ENCODE peak calls at places on chromosomes 7 and 10, in six cellular contexts. G is lower lobe of right lung, A is transverse colon, F is dorsolateral prefrontal cortex, B is neuronal stem cell, O is uterus. N is an unnamed sample.

GRCh38 chr10:112637901-112638300 is 190.9 kb downstream of the VTI1A start:
- DNase-seq in G (no peak), A (no peak), F (no peak), B (no peak), O (no peak), N (no peak)

GRCh38 chr7:30750574-30751256 is 1.2 kb upstream of the INMT start:
- DNase-seq in G (peak; percentile 66), A (peak; percentile 62), F (peak; percentile 62), B (no peak), O (peak; percentile 54), N (no peak)

GRCh38 chr7:94656658-94656924 is 658 bp upstream of the SGCE start:
- DNase-seq in G (no peak), A (no peak), F (no peak), B (no peak), O (peak; percentile 14), N (no peak)

GRCh38 chr10:18332048-18332447 is 191.8 kb downstream of the CACNB2 start:
- DNase-seq in G (no peak), A (no peak), F (no peak), B (no peak), O (no peak), N (no peak)

GRCh38 chr7:33789871-33790270 is 115.5 kb upstream of the BMPER start:
- DNase-seq in G (no peak), A (no peak), F (no peak), B (no peak), O (no peak), N (no peak)

GRCh38 chr7:99380823-99381663 is 6.5 kb downstream of the ARPC1B start:
- DNase-seq in G (no peak), A (peak; percentile 57), F (no peak), B (no peak), O (no peak), N (no peak)

GRCh38 chr7:38147005-38147404 is 31.0 kb upstream of the STARD3NL start:
- DNase-seq in G (no peak), A (no peak), F (no peak), B (no peak), O (no peak), N (no peak)

GRCh38 chr7:32116436-32116835 is 46.2 kb upstream of the PDE1C start:
- DNase-seq in G (no peak), A (no peak), F (no peak), B (no peak), O (no peak), N (no peak)

GRCh38 chr10:34905200-34905927 is 90.3 kb upstream of the PARD3 start:
- DNase-seq in G (no peak), A (no peak), F (no peak), B (no peak), O (no peak), N (no peak)

GRCh38 chr7:28955723-28956607 is 2.2 kb downstream of the TRIL start:
- DNase-seq in G (peak; percentile 90), A (peak; percentile 88), F (peak; percentile 65), B (peak; percentile 72), O (peak; percentile 79), N (peak; percentile 72)

GRCh38 chr10:99172130-99172738 is 63.4 kb downstream of the HPSE2 start:
- DNase-seq in G (no peak), A (peak; percentile 34), F (no peak), B (peak; percentile 43), O (no peak), N (no peak)

GRCh38 chr10:12081879-12082560 is 13.3 kb downstream of the DHTKD1 start:
- DNase-seq in G (no peak), A (no peak), F (no peak), B (no peak), O (no peak), N (no peak)

GRCh38 chr10:67452892-67453291 is 243.1 kb downstream of the CTNNA3 start:
- DNase-seq in G (no peak), A (no peak), F (no peak), B (no peak), O (no peak), N (no peak)

GRCh38 chr7:150685219-150686029 is at the start of gene GIMAP2:
- DNase-seq in G (no peak), A (no peak), F (no peak), B (no peak), O (no peak), N (no peak)

GRCh38 chr7:2092279-2092678 is 140.5 kb downstream of the MAD1L1 start:
- DNase-seq in G (no peak), A (no peak), F (no peak), B (no peak), O (no peak), N (no peak)

GRCh38 chr7:83547526-83547925 is 101.4 kb downstream of the SEMA3E start:
- DNase-seq in G (no peak), A (no peak), F (no peak), B (no peak), O (no peak), N (no peak)

GRCh38 chr7:111833461-111833860 is 271.2 kb upstream of the IMMP2L start:
- DNase-seq in G (no peak), A (no peak), F (no peak), B (no peak), O (no peak), N (no peak)

GRCh38 chr10:103413540-103413939 is 17.1 kb downstream of the PDCD11 start:
- DNase-seq in G (no peak), A (no peak), F (no peak), B (no peak), O (no peak), N (no peak)

GRCh38 chr10:102629661-102630614 is 14.3 kb upstream of the TRIM8 start:
- DNase-seq in G (peak; percentile 42), A (no peak), F (no peak), B (peak; percentile 73), O (no peak), N (no peak)

GRCh38 chr10:103491729-103492364 is 1.7 kb upstream of the NEURL1 start:
- DNase-seq in G (no peak), A (no peak), F (no peak), B (no peak), O (peak; percentile 72), N (no peak)

GRCh38 chr7:47596502-47597202 is 14.7 kb upstream of the TNS3 start:
- DNase-seq in G (no peak), A (no peak), F (peak; percentile 66), B (no peak), O (peak; percentile 55), N (no peak)

GRCh38 chr10:31707578-31708411 is 220.8 kb downstream of the ARHGAP12 start:
- DNase-seq in G (peak; percentile 76), A (peak; percentile 40), F (no peak), B (peak; percentile 51), O (peak; percentile 78), N (no peak)

GRCh38 chr7:78224923-78225322 is 426.4 kb downstream of the PHTF2 start:
- DNase-seq in G (no peak), A (no peak), F (no peak), B (no peak), O (no peak), N (no peak)

GRCh38 chr7:38374507-38374906 is 101.1 kb upstream of the TARP start:
- DNase-seq in G (no peak), A (no peak), F (no peak), B (no peak), O (no peak), N (no peak)

GRCh38 chr10:95560288-95561199 is 627 bp downstream of the SORBS1 start:
- DNase-seq in G (peak; percentile 73), A (peak; percentile 67), F (peak; percentile 67), B (no peak), O (peak; percentile 47), N (peak; percentile 70)

GRCh38 chr10:47440207-47440606 is 43.7 kb downstream of the ANXA8 start:
- DNase-seq in G (no peak), A (no peak), F (no peak), B (no peak), O (no peak), N (no peak)

DNA sequence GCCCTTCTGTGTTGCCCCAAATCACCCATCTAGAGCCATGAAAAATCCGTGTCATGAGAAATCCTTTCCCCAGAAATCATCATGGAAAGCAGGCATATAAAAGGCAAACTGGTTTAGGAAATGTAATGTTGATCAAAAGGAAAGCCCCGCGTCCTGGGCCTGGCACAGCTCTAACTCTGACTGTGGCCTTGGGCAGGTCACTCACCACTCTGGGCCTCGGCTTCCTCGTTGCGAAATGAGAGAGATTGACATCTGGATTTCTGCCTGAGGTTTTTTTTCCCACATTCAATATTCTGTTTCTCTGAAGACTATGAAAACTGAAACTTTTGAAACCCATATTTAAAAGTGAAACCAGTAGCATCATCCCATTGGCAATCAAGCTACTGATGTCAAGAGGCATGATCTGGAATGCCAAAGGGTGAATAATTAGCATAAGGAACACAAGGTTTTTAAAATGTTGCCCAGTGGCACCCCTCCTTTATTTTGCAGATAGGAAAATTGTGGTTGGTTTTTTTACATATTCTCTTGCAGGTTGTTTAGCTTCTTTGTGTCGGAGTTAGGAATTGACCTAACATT is 369.7 kb upstream of the NPVF start:
- DNase-seq in G (no peak), A (no peak), F (no peak), B (no peak), O (no peak), N (no peak)
- H3K27ac ChIP-seq in G (no peak overlapping the region), A (no peak overlapping the region), F (no peak overlapping the region), B (no peak overlapping the region), O (no peak overlapping the region), N (no peak overlapping the region)

DNA sequence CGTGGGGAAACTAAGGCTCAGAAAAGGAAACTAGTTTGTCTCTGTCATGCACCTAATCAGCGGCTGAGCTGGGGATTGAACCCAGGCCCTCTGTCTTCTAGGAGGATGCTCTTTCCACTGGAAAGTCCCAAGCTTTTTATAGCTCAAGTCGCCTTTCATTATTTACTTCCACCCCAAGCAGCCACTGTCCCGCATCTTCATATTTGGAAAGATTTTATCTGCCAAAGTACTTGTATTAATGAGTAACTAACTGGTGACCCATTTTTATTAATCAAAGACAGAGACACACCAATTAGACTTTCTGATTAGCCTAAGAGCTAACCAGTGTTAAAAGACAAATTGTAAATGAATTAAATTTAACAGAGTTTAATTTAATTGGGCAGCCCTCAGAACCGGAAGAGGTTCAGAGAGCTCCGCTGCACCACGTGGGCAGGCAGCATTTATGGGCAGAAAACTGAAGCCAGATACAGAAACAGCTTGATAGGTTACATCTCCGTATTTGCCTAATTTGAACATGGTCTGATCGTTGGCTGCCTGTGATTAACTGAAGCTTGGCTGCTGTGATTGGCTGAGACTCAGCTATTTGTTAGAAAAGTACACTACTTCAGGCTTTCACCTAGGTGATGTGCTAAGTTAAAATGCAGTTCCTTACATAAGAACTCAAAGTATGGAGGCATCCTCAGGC is 78.5 kb upstream of the PDCD4 start:
- DNase-seq in G (no peak), A (no peak), F (no peak), B (no peak), O (no peak), N (no peak)
- H3K27ac ChIP-seq in G (no peak overlapping the region), A (peak overlapping the region; percentile 22), F (no peak overlapping the region), B (no peak overlapping the region), O (no peak overlapping the region), N (no peak overlapping the region)

DNA sequence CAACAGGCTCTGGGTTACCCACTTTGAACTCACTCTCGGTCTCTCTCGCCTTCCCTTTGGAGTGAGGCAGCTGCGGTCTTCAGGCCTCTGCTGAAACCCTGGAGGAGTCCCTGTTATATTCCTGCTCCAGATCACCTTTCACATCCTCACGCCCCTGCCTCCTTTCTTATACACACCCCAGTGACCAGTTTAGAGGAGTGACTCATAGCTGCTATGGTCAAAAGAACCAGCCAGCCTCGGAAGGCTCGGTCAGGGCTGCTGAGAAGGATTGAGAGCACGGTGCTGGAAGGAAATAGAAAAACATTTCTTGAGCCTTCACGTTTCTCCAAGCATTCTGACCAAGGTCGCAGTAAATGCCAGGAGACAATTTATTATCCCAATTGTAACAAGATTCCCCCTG is 28.3 kb upstream of the SVOPL start:
- DNase-seq in G (no peak), A (no peak), F (no peak), B (no peak), O (no peak), N (no peak)
- H3K27ac ChIP-seq in G (no peak overlapping the region), A (no peak overlapping the region), F (no peak overlapping the region), B (no peak overlapping the region), O (no peak overlapping the region), N (no peak overlapping the region)

GRCh38 chr7:17599733-17600685 is 301.6 kb downstream of the AHR start:
- DNase-seq in G (no peak), A (no peak), F (no peak), B (no peak), O (no peak), N (no peak)
- H3K27ac ChIP-seq in G (no peak overlapping the region), A (no peak overlapping the region), F (no peak overlapping the region), B (no peak overlapping the region), O (no peak overlapping the region), N (peak overlapping the region; percentile 93)

N was measured in RWPE2.